ENCODE peak calls at places on chromosome 22, in eight cellular contexts. I, M, W, D, L, Z, J and V are unnamed samples.

GRCh38 chr22:45717787-45718186 is 46.2 kb downstream of the ATXN10 start:
- DNase-seq in I (no peak), M (no peak), D (no peak), J (no peak), Z (no peak), L (peak), W (no peak), V (no peak)

GRCh38 chr22:17868771-17869170 is 94.5 kb upstream of the BID start:
- DNase-seq in J (no peak), I (no peak), L (no peak), W (no peak), D (no peak), Z (no peak), M (no peak), V (no peak)

GRCh38 chr22:39997939-39998726 is 3.4 kb downstream of the FAM83F start:
- DNase-seq in L (peak), Z (peak), J (peak), I (no peak), D (no peak), W (peak), M (no peak), V (no peak)

GRCh38 chr22:44622147-44622427 is 79.9 kb upstream of the PRR5 start:
- DNase-seq in J (no peak), Z (no peak), D (no peak), L (no peak), M (no peak), W (no peak), I (no peak), V (no peak)

GRCh38 chr22:48940266-48940987 is 887.2 kb downstream of the BRD1 start:
- DNase-seq in I (no peak), W (no peak), L (no peak), D (peak), Z (no peak), J (no peak), M (no peak), V (no peak)

GRCh38 chr22:49451070-49451840 is 376.4 kb downstream of the BRD1 start:
- DNase-seq in W (no peak), L (no peak), Z (no peak), I (no peak), J (no peak), M (no peak), D (no peak), V (no peak)

GRCh38 chr22:27135582-27135981 is 478.2 kb downstream of the MIAT start:
- DNase-seq in D (no peak), M (no peak), L (peak), I (no peak), J (peak), W (no peak), Z (no peak), V (no peak)

GRCh38 chr22:46011627-46012181 is 34.7 kb upstream of the WNT7B start:
- DNase-seq in W (peak), M (peak), I (peak), D (peak), J (no peak), Z (no peak), L (no peak), V (no peak)

GRCh38 chr22:30279389-30279788 is 9.9 kb downstream of the CASTOR1 start:
- DNase-seq in L (no peak), I (peak), J (no peak), W (no peak), Z (no peak), D (no peak), M (peak), V (no peak)

GRCh38 chr22:43992331-43992821 is 31.7 kb upstream of the PARVB start:
- DNase-seq in Z (no peak), M (no peak), L (no peak), J (no peak), I (peak), D (peak), W (no peak), V (no peak)

GRCh38 chr22:32839776-32840571 is 38.5 kb downstream of the TIMP3 start:
- DNase-seq in D (no peak), J (no peak), I (no peak), Z (peak), M (no peak), W (no peak), L (peak), V (no peak)

GRCh38 chr22:40251106-40251505 is 73.4 kb downstream of the TNRC6B start:
- DNase-seq in W (no peak), I (no peak), Z (no peak), L (no peak), M (no peak), J (no peak), D (no peak), V (no peak)

GRCh38 chr22:28938286-28938833 is 55.0 kb downstream of the ZNRF3 start:
- DNase-seq in W (no peak), Z (no peak), D (no peak), J (no peak), L (no peak), I (no peak), M (no peak), V (no peak)

GRCh38 chr22:43504068-43504467 is 92.3 kb downstream of the MPPED1 start:
- DNase-seq in J (no peak), I (no peak), L (no peak), M (no peak), W (no peak), Z (no peak), D (no peak), V (no peak)

GRCh38 chr22:44211946-44212930 is 31.5 kb downstream of the PARVG start:
- DNase-seq in M (no peak), Z (no peak), D (peak), I (no peak), J (no peak), W (no peak), L (peak), V (no peak)

GRCh38 chr22:48670747-48671146 is 1156.9 kb downstream of the BRD1 start:
- DNase-seq in L (no peak), J (no peak), M (no peak), I (no peak), Z (no peak), W (no peak), D (no peak), V (no peak)

GRCh38 chr22:20324139-20324516 is 4.3 kb upstream of the DGCR6L start:
- DNase-seq in Z (no peak), W (no peak), I (no peak), M (no peak), L (no peak), D (no peak), J (no peak), V (no peak)

GRCh38 chr22:17974703-17975372 is 49.5 kb downstream of the MICAL3 start:
- DNase-seq in M (no peak), I (no peak), J (no peak), L (no peak), D (no peak), Z (no peak), W (no peak), V (no peak)

GRCh38 chr22:27853404-27853803 is 51.8 kb upstream of the MN1 start:
- DNase-seq in J (no peak), M (no peak), L (peak), W (no peak), D (peak), I (no peak), Z (no peak), V (no peak)

GRCh38 chr22:23080542-23081290 is 10.4 kb downstream of the GNAZ start:
- DNase-seq in M (no peak), W (no peak), I (no peak), L (no peak), Z (no peak), J (no peak), D (no peak), V (no peak)

GRCh38 chr22:23077627-23078461 is 7.5 kb downstream of the GNAZ start:
- DNase-seq in L (no peak), W (no peak), M (no peak), I (no peak), Z (no peak), D (no peak), J (no peak), V (no peak)

GRCh38 chr22:23078462-23078787 is 8.1 kb downstream of the GNAZ start:
- DNase-seq in Z (no peak), L (no peak), D (no peak), I (no peak), J (no peak), W (no peak), M (no peak), V (no peak)

GRCh38 chr22:23079814-23080521 is 9.6 kb downstream of the GNAZ start:
- DNase-seq in D (no peak), I (no peak), Z (no peak), W (no peak), J (no peak), M (no peak), L (no peak), V (no peak)

GRCh38 chr22:23079240-23079768 is 9.0 kb downstream of the GNAZ start:
- DNase-seq in W (no peak), J (no peak), M (no peak), I (no peak), Z (peak), L (no peak), D (no peak), V (no peak)
- TF ChIP-seq CTCF in W (no peak), J (no peak), M (no peak), I (no peak), Z (no peak), L (no peak), D (no peak), V (no peak)

GRCh38 chr22:47450876-47451475 is 688.5 kb downstream of the TBC1D22A start:
- DNase-seq in I (no peak), Z (no peak), D (no peak), W (no peak), J (no peak), M (no peak), L (no peak), V (no peak)

GRCh38 chr22:47448231-47449035 is 686.0 kb downstream of the TBC1D22A start:
- DNase-seq in I (no peak), D (no peak), Z (no peak), W (no peak), L (no peak), J (no peak), M (no peak), V (no peak)

GRCh38 chr22:47453049-47453448 is 690.6 kb downstream of the TBC1D22A start:
- DNase-seq in J (no peak), Z (no peak), M (no peak), L (no peak), D (no peak), I (no peak), W (no peak), V (no peak)

GRCh38 chr22:47449508-47450270 is 687.2 kb downstream of the TBC1D22A start:
- DNase-seq in W (no peak), L (no peak), M (no peak), J (no peak), D (no peak), Z (no peak), I (no peak), V (no peak)

GRCh38 chr22:47452184-47452583 is 689.7 kb downstream of the TBC1D22A start:
- DNase-seq in Z (no peak), J (peak), L (no peak), D (no peak), M (no peak), W (no peak), I (no peak), V (no peak)
- TF ChIP-seq CTCF in Z (no peak), J (no peak), L (no peak), D (no peak), M (peak), W (no peak), I (peak), V (no peak)

GRCh38 chr22:25282671-25283561 is 63.5 kb downstream of the CRYBB2 start:
- DNase-seq in M (no peak), D (no peak), L (no peak), Z (peak), W (no peak), J (no peak), I (no peak), V (peak)
- TF ChIP-seq CTCF in M (no peak), D (no peak), L (no peak), Z (no peak), W (no peak), J (no peak), I (no peak), V (no peak)

DNA sequence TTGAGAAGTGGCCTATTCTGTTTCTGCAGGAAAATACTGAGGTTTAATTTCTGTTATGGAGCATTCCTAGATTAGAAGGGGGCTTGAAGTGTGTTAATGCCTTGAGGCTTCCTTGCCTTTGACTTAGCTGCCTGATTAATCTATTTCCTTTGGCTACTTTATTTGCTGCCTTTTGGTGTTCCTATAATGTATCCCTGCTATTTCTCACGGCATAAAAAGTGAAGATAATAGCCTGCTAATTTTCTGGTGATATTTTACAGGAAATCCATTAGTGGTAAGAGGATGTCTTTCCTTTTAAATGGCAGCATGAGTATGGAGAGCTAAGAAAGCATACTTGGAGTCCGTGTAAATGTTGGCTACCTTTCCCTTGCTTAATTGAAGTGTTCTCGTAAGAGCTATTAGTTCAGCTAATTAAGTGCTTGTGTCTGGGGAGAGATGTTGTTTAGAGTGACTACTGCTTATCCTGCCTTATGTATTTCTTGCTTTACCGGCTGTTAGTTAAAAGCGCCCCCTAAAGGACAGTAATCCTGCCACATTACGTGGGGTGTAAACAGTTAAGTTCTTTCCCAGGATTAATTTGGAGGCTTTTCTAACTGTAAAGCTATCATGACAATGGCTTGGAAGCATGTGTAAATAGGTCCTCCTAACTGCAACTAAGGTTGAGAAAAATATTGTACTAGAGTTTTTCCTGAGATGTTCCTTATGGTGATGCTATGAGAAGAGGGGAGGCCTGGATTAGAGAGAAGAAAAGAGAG is 45.6 kb downstream of the ZNF280B start:
- DNase-seq in Z (no peak), I (no peak), W (no peak), L (peak), M (no peak), J (no peak), D (no peak), V (no peak)
- TF ChIP-seq CTCF in Z (no peak), I (no peak), W (no peak), L (peak), M (no peak), J (peak), D (no peak), V (no peak)

GRCh38 chr22:37953437-37954179 is at the start of the genes C22orf23 and POLR2F:
- DNase-seq in L (peak), J (peak), I (peak), D (peak), W (peak), M (peak), Z (peak), V (peak)
- TF ChIP-seq CTCF in L (no peak), J (no peak), I (no peak), D (no peak), W (no peak), M (no peak), Z (no peak), V (no peak)

GRCh38 chr22:35350539-35351503 is 30.1 kb upstream of the HMOX1 start:
- DNase-seq in I (peak), J (peak), M (peak), D (peak), W (peak), L (peak), Z (peak), V (peak)
- TF ChIP-seq CTCF in I (peak), J (peak), M (peak), D (peak), W (peak), L (peak), Z (peak), V (peak)

DNA sequence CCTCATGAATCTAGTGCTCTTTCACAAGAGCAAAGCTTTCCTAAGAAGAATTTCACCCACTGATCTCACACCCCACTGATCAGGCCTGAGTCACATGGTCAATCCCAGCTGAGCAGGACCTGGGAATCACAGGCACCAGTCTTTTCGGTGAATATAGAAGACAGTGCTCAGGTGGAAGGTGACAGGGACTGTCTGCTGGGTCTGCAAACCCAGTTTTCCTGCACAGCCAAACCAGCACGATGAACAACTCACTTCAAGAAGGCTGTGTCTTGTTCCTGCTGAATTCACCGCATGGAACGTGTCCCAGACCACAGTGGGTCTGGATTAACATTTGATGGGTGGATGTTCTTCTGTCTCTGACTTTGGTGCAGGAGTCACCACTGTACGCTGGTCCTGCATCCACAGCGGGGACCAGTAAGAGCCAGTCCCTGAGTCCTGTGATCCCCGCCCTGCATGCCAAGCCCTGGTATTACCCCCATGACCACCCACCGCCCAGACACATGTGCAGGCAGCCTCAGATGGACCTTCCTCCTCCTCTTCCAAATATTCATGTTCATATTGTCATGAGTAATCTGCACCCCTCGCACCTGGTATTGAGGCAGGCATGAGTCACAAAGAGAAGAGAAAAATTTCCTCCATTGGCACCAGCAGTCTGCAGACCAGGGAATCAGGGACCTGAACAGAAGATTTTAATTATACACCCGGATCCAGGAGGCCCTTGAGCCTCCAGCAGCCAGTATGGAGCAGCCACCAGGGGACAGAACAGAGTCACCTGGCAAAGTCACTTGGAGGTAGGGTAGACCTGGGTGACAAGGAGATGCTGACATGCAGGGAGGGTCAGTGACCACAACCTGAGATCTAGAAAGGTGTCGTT is 8.6 kb upstream of the IGLL5 start:
- DNase-seq in W (no peak), D (no peak), L (no peak), J (no peak), M (no peak), Z (no peak), I (no peak), V (no peak)
- TF ChIP-seq CTCF in W (no peak), D (no peak), L (no peak), J (no peak), M (no peak), Z (no peak), I (no peak), V (no peak)